ENCODE peak calls at places on chromosomes 13 and 19, in five cellular contexts. H is aorta, P is GM23248, I is left ventricle myocardium inferior, D is activated gamma-delta T cell treated with Interleukin-2 at 50 U/mL for 16 hours. S is an unnamed sample.

GRCh38 chr13:92808007-92808406 is 418.6 kb upstream of the GPC6 start:
- DNase-seq in I (no peak), H (no peak), D (no peak), P (no peak), S (no peak)

GRCh38 chr13:111252449-111253124 is 67.9 kb upstream of the TEX29 start:
- DNase-seq in H (no peak), I (peak), P (peak), D (no peak), S (no peak)

GRCh38 chr19:31149306-31149975 is 199.8 kb downstream of the TSHZ3 start:
- DNase-seq in H (no peak), I (no peak), D (no peak), P (peak), S (no peak)

GRCh38 chr13:110713981-110714797 is 689 bp downstream of the ING1 start:
- DNase-seq in I (peak), H (peak), D (peak), P (peak), S (peak)

GRCh38 chr13:111219950-111220349 is 100.5 kb upstream of the TEX29 start:
- DNase-seq in P (peak), I (no peak), D (no peak), H (no peak), S (no peak)

GRCh38 chr19:4583961-4584669 is 24.6 kb upstream of the SEMA6B start:
- DNase-seq in P (peak), D (no peak), I (no peak), H (no peak), S (peak)

GRCh38 chr19:15779756-15780476 is 7.5 kb upstream of the OR10H5 start:
- DNase-seq in I (peak), H (peak), D (no peak), P (peak), S (no peak)

GRCh38 chr13:102323505-102323904 is 78.3 kb downstream of the FGF14 start:
- DNase-seq in D (no peak), P (no peak), I (no peak), H (no peak), S (no peak)

GRCh38 chr19:30608471-30608870 is 236.3 kb downstream of the ZNF536 start:
- DNase-seq in P (no peak), I (no peak), D (no peak), H (no peak), S (no peak)

GRCh38 chr13:95627590-95627989 is 16.9 kb downstream of the DZIP1 start:
- DNase-seq in P (peak), I (no peak), H (no peak), D (no peak), S (no peak)

GRCh38 chr19:7926021-7926726 is at the start of gene CTXN1:
- DNase-seq in D (peak), I (peak), H (peak), P (peak), S (peak)

GRCh38 chr19:21127898-21128297 is 13.9 kb upstream of the ZNF431 start:
- DNase-seq in I (no peak), D (no peak), P (no peak), H (no peak), S (no peak)

GRCh38 chr19:49581007-49581508 is at the start of gene PRRG2:
- DNase-seq in H (no peak), P (no peak), I (no peak), D (no peak), S (no peak)

GRCh38 chr13:35987572-35988513 is 143.3 kb downstream of the DCLK1 start:
- DNase-seq in H (no peak), D (no peak), P (no peak), I (no peak), S (no peak)